ENCODE peak calls at places on chromosomes 11 and 22, in nine cellular contexts. Q is CD4-positive, CD25-positive, alpha-beta regulatory T cell; P is endothelial cell of umbilical vein; V is sigmoid colon; W is endodermal cell; Y is Caco-2; K is psoas muscle; O is CD8-positive, alpha-beta T cell; S is AG04450. E is an unnamed sample. For H3K27me3, the result is how much of the 10 kb centered on the place peaks cover.

GRCh38 chr11:111540114-111540920 is at the start of gene LAYN:
- DNase-seq in Q (peak), S (no peak), W (peak), P (no peak), Y (no peak), V (peak), K (peak), O (peak), E (no peak)

GRCh38 chr11:13685461-13686108 is 17.1 kb downstream of the FAR1 start:
- DNase-seq in Y (no peak), K (no peak), V (no peak), W (no peak), O (no peak), P (peak), S (no peak), Q (no peak), E (no peak)

GRCh38 chr22:50581950-50582561 is 593 bp downstream of the CHKB start:
- DNase-seq in Y (no peak), Q (no peak), K (no peak), S (no peak), W (no peak), O (peak), V (peak), P (no peak), E (no peak)

GRCh38 chr11:69954756-69955155 is 123.4 kb upstream of the ANO1 start:
- DNase-seq in W (no peak), Y (no peak), V (no peak), K (peak), P (no peak), O (no peak), Q (no peak), S (no peak), E (no peak)

GRCh38 chr22:25564320-25564978 is at the start of gene GRK3:
- DNase-seq in S (no peak), P (peak), O (peak), Q (peak), Y (peak), V (peak), K (peak), W (peak), E (peak)

GRCh38 chr22:44661659-44662569 is 40.1 kb upstream of the PRR5 start:
- DNase-seq in V (peak), W (no peak), O (no peak), Y (no peak), K (peak), P (no peak), S (no peak), Q (no peak), E (no peak)

GRCh38 chr11:2142762-2143202 is 3.6 kb upstream of the IGF2 start:
- DNase-seq in W (no peak), S (no peak), P (no peak), Q (no peak), K (no peak), O (no peak), Y (no peak), V (no peak), E (no peak)

GRCh38 chr11:114377612-114378267 is 22.6 kb downstream of the C11orf71 start:
- DNase-seq in Q (no peak), P (no peak), K (no peak), W (no peak), S (no peak), V (no peak), Y (no peak), O (no peak), E (no peak)

GRCh38 chr11:69014084-69014935 is 1.3 kb upstream of the MRGPRF start:
- DNase-seq in O (no peak), K (peak), W (peak), V (peak), Q (no peak), Y (peak), S (peak), P (no peak), E (no peak)

GRCh38 chr11:100687032-100687629 is at the start of gene ARHGAP42:
- DNase-seq in Y (peak), V (peak), S (no peak), K (peak), P (peak), Q (no peak), W (peak), O (no peak), E (peak)

GRCh38 chr11:10604340-10604748 is 35.9 kb upstream of the LYVE1 start:
- DNase-seq in W (no peak), O (no peak), Q (no peak), K (peak), S (no peak), P (peak), Y (no peak), V (peak), E (peak)

GRCh38 chr11:2382927-2383822 is 6.1 kb downstream of the CD81 start:
- DNase-seq in S (no peak), P (peak), W (peak), Q (no peak), K (peak), V (peak), Y (no peak), O (no peak), E (no peak)

GRCh38 chr22:27990879-27991278 is 71.8 kb upstream of the PITPNB start:
- DNase-seq in S (no peak), V (peak), Q (no peak), Y (peak), K (peak), W (peak), P (peak), O (no peak), E (no peak)

GRCh38 chr11:3143136-3143880 is 21.8 kb downstream of the OSBPL5 start:
- DNase-seq in W (no peak), P (no peak), S (no peak), Q (no peak), O (no peak), K (no peak), V (no peak), Y (no peak), E (no peak)

GRCh38 chr11:36361901-36362391 is 65.9 kb downstream of the PRR5L start:
- DNase-seq in Q (no peak), P (no peak), S (peak), W (peak), Y (no peak), O (no peak), K (no peak), V (no peak), E (no peak)

GRCh38 chr11:124762077-124762623 is at the start of gene ESAM:
- DNase-seq in O (peak), K (no peak), V (no peak), W (peak), S (no peak), Y (peak), Q (peak), P (no peak), E (peak)

GRCh38 chr11:46461461-46461927 is 69.9 kb upstream of the CHRM4 start:
- DNase-seq in K (no peak), Q (no peak), O (no peak), V (no peak), S (no peak), Y (no peak), P (peak), W (no peak), E (no peak)

GRCh38 chr11:368414-369335 is 624 bp upstream of the B4GALNT4 start:
- DNase-seq in Y (peak), O (no peak), S (no peak), K (peak), Q (no peak), P (peak), W (peak), V (no peak), E (no peak)

GRCh38 chr11:119622454-119623143 is 106.4 kb downstream of the NECTIN1 start:
- DNase-seq in V (no peak), Y (no peak), W (no peak), S (no peak), P (no peak), O (no peak), Q (no peak), K (peak), E (no peak)

GRCh38 chr11:117823941-117824420 is 563 bp downstream of the FXYD2 start:
- DNase-seq in K (peak), P (peak), Q (no peak), V (peak), S (no peak), O (peak), W (peak), Y (no peak), E (peak)

GRCh38 chr11:125494987-125495725 is 909 bp downstream of the FEZ1 start:
- DNase-seq in Q (no peak), O (peak), P (peak), S (no peak), V (peak), Y (peak), K (peak), W (peak), E (no peak)

GRCh38 chr22:30129636-30130035 is 49.4 kb downstream of the HORMAD2 start:
- DNase-seq in K (no peak), V (no peak), Y (no peak), S (no peak), Q (no peak), P (no peak), O (no peak), W (no peak), E (no peak)

GRCh38 chr11:129861702-129862107 is 33.7 kb downstream of the NFRKB start:
- DNase-seq in V (no peak), O (no peak), S (peak), K (no peak), Y (peak), W (peak), Q (no peak), P (peak), E (peak)

GRCh38 chr22:30969532-30970355 is 679 bp downstream of the TUG1 start:
- DNase-seq in W (peak), S (no peak), P (peak), K (no peak), Q (peak), Y (peak), O (no peak), V (peak), E (peak)

GRCh38 chr11:67486481-67487195 is 3.8 kb downstream of the AIP start:
- DNase-seq in K (no peak), P (no peak), V (no peak), W (no peak), S (no peak), O (peak), Y (no peak), Q (no peak), E (no peak)

GRCh38 chr11:2258501-2259465 is 11.6 kb downstream of the ASCL2 start:
- DNase-seq in K (peak), W (peak), O (no peak), P (no peak), S (no peak), V (peak), Q (no peak), Y (no peak), E (no peak)

GRCh38 chr11:46918087-46918751 is at the start of gene LRP4:
- DNase-seq in Y (peak), P (no peak), S (no peak), V (peak), O (peak), Q (peak), K (peak), W (peak), E (no peak)

GRCh38 chr11:120775986-120776682 is 247.8 kb upstream of the TBCEL start:
- DNase-seq in O (no peak), Y (no peak), P (no peak), V (no peak), W (peak), S (no peak), K (no peak), Q (no peak), E (no peak)

GRCh38 chr11:75323609-75324008 is 27.9 kb downstream of the ARRB1 start:
- DNase-seq in Y (peak), O (no peak), S (no peak), V (no peak), K (no peak), W (no peak), P (no peak), Q (no peak), E (no peak)

GRCh38 chr11:34184505-34185015 is 79.1 kb downstream of the NAT10 start:
- DNase-seq in O (no peak), Q (no peak), W (no peak), V (no peak), P (no peak), Y (no peak), S (no peak), K (no peak), E (no peak)

GRCh38 chr11:33449798-33450197 is 192.6 kb downstream of the HIPK3 start:
- DNase-seq in Q (no peak), W (no peak), S (no peak), V (no peak), Y (peak), O (no peak), P (no peak), K (no peak), E (no peak)

GRCh38 chr22:20967697-20968201 is 694 bp downstream of the AIFM3 start:
- DNase-seq in P (no peak), O (no peak), Q (no peak), V (no peak), Y (no peak), K (no peak), S (no peak), W (peak), E (no peak)

GRCh38 chr11:120611576-120611975 is 100.0 kb downstream of the GRIK4 start:
- DNase-seq in O (no peak), K (no peak), V (no peak), P (no peak), S (no peak), Q (no peak), W (no peak), Y (no peak), E (no peak)

GRCh38 chr11:91981995-91982394 is 242.6 kb upstream of the FAT3 start:
- DNase-seq in O (no peak), Y (no peak), S (peak), K (peak), W (no peak), V (peak), Q (no peak), P (no peak), E (peak)

DNA sequence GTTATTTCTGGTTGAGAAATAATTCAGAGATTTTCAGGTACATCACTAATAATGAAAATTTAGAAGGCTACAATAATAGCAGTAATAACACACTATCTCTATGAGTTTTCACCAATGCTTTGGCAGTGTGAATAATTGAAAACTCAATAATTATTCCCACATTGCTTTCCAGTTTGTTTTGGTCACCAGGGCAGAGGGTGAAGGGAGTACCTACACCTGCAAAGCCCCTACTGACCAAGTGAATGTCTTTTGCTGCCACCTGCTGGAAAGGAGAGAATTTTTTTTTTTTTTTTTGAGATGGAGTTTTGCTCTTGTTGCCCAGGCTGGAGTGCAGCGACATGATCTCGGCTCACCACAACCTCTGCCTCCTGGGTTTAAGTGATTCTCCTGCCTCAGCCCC is 3.2 kb downstream of the NELL1 start:
- DNase-seq in S (no peak), O (no peak), W (no peak), Q (no peak), K (no peak), P (peak), V (no peak), Y (peak), E (no peak)
- H3K27me3 ChIP-seq in S (under half), O (under half), W (half or more), Q (under half), K (under half), P (under half), V (under half), Y (under half), E (under half)

GRCh38 chr22:43338766-43339345 is 4.3 kb downstream of the SCUBE1 start:
- DNase-seq in K (no peak), Y (no peak), V (no peak), S (no peak), O (no peak), W (no peak), P (no peak), Q (no peak), E (no peak)

GRCh38 chr22:43334378-43334777 is 8.8 kb downstream of the SCUBE1 start:
- DNase-seq in V (no peak), Y (no peak), S (no peak), K (no peak), Q (no peak), O (no peak), W (no peak), P (no peak), E (no peak)

GRCh38 chr22:43337385-43337784 is 5.8 kb downstream of the SCUBE1 start:
- DNase-seq in O (no peak), Y (no peak), V (no peak), P (no peak), K (no peak), S (no peak), Q (no peak), W (no peak), E (no peak)

GRCh38 chr22:43341565-43341964 is 1.6 kb downstream of the SCUBE1 start:
- DNase-seq in K (no peak), S (no peak), P (no peak), O (no peak), V (no peak), Y (no peak), W (peak), Q (no peak), E (no peak)

GRCh38 chr22:43337946-43338345 is 5.2 kb downstream of the SCUBE1 start:
- DNase-seq in K (no peak), Q (no peak), W (no peak), P (no peak), S (no peak), V (no peak), O (no peak), Y (no peak), E (no peak)
- H3K27me3 ChIP-seq in K (under half), Q (under half), W (under half), P (under half), S (under half), V (under half), O (under half), Y (under half), E (under half)

GRCh38 chr22:17514092-17514491 is 49.2 kb upstream of the SLC25A18 start:
- DNase-seq in S (no peak), W (no peak), O (no peak), K (no peak), P (no peak), Q (no peak), Y (no peak), V (no peak), E (no peak)
- H3K27me3 ChIP-seq in S (under half), W (under half), O (under half), K (under half), P (under half), Q (under half), Y (under half), V (under half), E (under half)

GRCh38 chr11:62926669-62927455 is 5.7 kb upstream of the CHRM1 start:
- DNase-seq in Q (no peak), W (peak), Y (no peak), V (no peak), O (no peak), S (no peak), P (no peak), K (no peak), E (no peak)
- H3K27me3 ChIP-seq in Q (under half), W (half or more), Y (under half), V (under half), O (under half), S (half or more), P (under half), K (under half), E (under half)

DNA sequence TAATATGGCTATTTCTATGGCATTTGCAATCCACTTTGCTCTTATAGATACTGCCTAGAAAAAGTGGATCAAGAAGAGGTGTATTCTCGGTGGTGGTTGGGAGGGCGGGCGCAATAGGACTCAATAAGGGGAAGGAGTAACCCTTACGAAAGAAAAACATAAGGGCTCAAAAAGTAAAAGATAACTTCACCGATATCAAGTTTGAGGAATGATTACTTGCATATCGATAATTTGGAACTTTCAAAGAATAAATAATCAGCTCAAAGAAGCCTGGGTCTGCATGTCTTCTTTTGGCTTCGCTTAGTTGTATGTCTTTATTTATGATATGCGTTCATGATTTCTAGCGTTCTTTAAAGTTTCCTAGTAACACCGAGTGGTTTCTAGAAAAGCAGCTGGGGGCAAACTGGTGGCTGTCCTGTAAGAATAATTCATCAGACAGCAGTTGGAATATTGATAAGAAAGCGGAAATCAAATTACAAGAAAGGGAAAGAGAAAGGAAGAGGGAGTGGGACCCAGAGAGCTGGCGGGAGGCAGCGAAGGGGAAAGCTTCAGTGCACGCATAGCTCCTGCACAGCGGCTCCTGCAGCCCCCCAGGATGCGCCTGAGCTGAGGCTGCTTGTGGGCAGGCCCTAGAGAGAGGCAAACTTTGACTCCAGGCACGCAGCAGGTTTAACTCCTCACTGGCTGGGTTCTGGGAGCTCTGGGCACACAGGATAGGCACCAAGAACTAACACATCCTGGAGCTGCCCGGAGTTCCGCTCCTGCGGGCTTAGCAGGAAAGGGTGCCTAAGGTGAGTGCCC is 9.1 kb upstream of the FLI1 start:
- DNase-seq in W (peak), P (peak), V (no peak), K (no peak), Q (no peak), Y (no peak), S (no peak), O (no peak), E (no peak)
- H3K27me3 ChIP-seq in W (half or more), P (under half), V (under half), K (under half), Q (under half), Y (under half), S (half or more), O (under half), E (under half)

DNA sequence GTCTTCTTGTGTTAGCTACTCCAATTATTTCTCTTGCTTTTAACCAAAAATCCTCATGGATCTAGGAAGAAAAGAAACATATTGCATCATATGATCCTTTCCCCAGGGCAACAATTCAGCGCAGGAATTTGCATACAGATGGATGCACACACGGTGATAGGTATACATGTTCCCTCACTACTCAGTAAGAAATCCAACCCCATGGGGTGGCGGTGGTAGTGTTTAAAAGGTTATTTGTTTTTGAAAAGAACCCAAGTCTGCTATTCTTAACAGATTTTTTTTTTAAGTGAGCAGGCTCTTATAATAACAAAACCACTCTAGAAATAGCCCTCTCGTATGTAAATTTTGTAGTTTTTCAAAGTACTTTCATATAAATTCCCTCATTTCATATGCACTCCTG is 4.2 kb upstream of the SYN3 start:
- DNase-seq in K (no peak), Y (no peak), V (no peak), O (no peak), S (no peak), W (no peak), P (no peak), Q (no peak), E (no peak)
- H3K27me3 ChIP-seq in K (under half), Y (under half), V (under half), O (under half), S (under half), W (under half), P (under half), Q (under half), E (under half)

E was measured in lung.